ENCODE peak calls at places on chromosome 11, in six cellular contexts. P, E, R, S, X and G are unnamed samples. For H3K4me1, the result is how much of the 10 kb centered on the place peaks cover.

GRCh38 chr11:119975561-119976152 is 162.3 kb downstream of the TRIM29 start:
- DNase-seq in P (no peak), S (no peak), X (no peak), E (no peak), R (peak), G (peak)

GRCh38 chr11:46529086-46529905 is 64.5 kb downstream of the AMBRA1 start:
- DNase-seq in E (peak), S (peak), X (no peak), P (peak), R (peak), G (peak)

GRCh38 chr11:63023851-63024648 is 8.4 kb upstream of the SLC22A8 start:
- DNase-seq in S (peak), E (peak), R (peak), X (no peak), P (peak), G (peak)

GRCh38 chr11:131392528-131393255 is 22.3 kb downstream of the NTM start:
- DNase-seq in R (peak), E (no peak), X (no peak), S (no peak), P (no peak), G (no peak)

GRCh38 chr11:122197055-122197987 is 81.3 kb upstream of the BLID start:
- DNase-seq in X (no peak), S (peak), P (peak), R (no peak), E (no peak), G (no peak)

GRCh38 chr11:8286886-8287285 is 23.2 kb upstream of the LMO1 start:
- DNase-seq in X (no peak), E (no peak), P (no peak), R (no peak), S (no peak), G (no peak)

GRCh38 chr11:7749456-7749855 is 43.2 kb upstream of the OVCH2 start:
- DNase-seq in R (no peak), S (no peak), X (no peak), E (no peak), P (no peak), G (no peak)

GRCh38 chr11:27210509-27210908 is 152.5 kb downstream of the CCDC34 start:
- DNase-seq in X (no peak), S (no peak), P (no peak), R (no peak), E (no peak), G (no peak)

GRCh38 chr11:125586618-125587017 is 6.0 kb upstream of the STT3A start:
- DNase-seq in E (no peak), P (no peak), X (no peak), S (no peak), R (no peak), G (no peak)

GRCh38 chr11:120807414-120808150 is 216.3 kb upstream of the TBCEL start:
- DNase-seq in P (no peak), R (no peak), S (peak), X (no peak), E (no peak), G (peak)

GRCh38 chr11:102971766-102972165 is 16.2 kb upstream of the MMP13 start:
- DNase-seq in X (no peak), E (no peak), R (no peak), S (no peak), P (no peak), G (no peak)

GRCh38 chr11:107078375-107078774 is 60.1 kb upstream of the GUCY1A2 start:
- DNase-seq in R (no peak), P (no peak), S (no peak), E (no peak), X (no peak), G (no peak)

GRCh38 chr11:44617671-44618461 is 52.4 kb downstream of the CD82 start:
- DNase-seq in X (no peak), P (no peak), E (no peak), S (no peak), R (no peak), G (no peak)

GRCh38 chr11:36306888-36307287 is 10.8 kb downstream of the PRR5L start:
- DNase-seq in R (no peak), E (no peak), P (peak), S (peak), X (no peak), G (no peak)

GRCh38 chr11:102260241-102260640 is 57.0 kb upstream of the BIRC3 start:
- DNase-seq in E (no peak), R (no peak), S (no peak), P (no peak), X (no peak), G (peak)

GRCh38 chr11:79950172-79950571 is 509.3 kb upstream of the TENM4 start:
- DNase-seq in X (no peak), S (no peak), E (no peak), P (no peak), R (no peak), G (no peak)

GRCh38 chr11:54946429-54946828 is 239.8 kb downstream of the OR4A5 start:
- DNase-seq in E (no peak), R (no peak), X (no peak), P (no peak), S (no peak), G (no peak)

GRCh38 chr11:8018742-8019631 is 31.9 kb downstream of the EIF3F start:
- DNase-seq in E (no peak), R (no peak), P (no peak), X (no peak), S (peak), G (peak)

GRCh38 chr11:8558436-8558835 is 35.6 kb downstream of the STK33 start:
- DNase-seq in S (no peak), X (no peak), P (no peak), E (no peak), R (no peak), G (no peak)

GRCh38 chr11:11211888-11212287 is 141.2 kb downstream of the CSNK2A3 start:
- DNase-seq in E (no peak), P (no peak), R (no peak), S (no peak), X (no peak), G (no peak)

GRCh38 chr11:913043-913442 is 2.4 kb upstream of the CHID1 start:
- DNase-seq in P (no peak), E (no peak), S (no peak), X (no peak), R (no peak), G (no peak)

DNA sequence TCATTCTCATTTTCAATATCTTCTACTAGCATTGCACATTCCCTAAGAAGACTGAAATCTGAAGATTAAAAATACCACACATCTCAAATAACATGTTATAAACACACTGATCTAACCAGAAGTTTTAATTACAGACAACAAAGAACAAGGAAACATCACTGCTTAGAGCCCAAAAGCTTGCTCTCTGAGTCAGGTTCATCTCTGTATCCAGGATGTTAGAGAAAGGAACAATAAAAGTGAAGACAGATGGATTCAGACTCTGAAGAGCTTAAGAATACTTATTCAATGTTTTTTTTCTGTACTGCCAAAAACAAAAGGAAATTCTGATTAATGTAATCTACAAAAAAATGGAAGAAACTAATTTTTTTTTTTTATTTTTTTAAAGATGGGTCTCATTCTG is 16.5 kb downstream of the RDX start:
- DNase-seq in E (no peak), S (no peak), R (no peak), X (no peak), P (no peak), G (no peak)
- TF ChIP-seq ZNF274 in E (no peak), S (no peak), R (no peak), X (no peak), P (no peak), G (no peak)

GRCh38 chr11:6391548-6392134 is 1.4 kb downstream of the SMPD1 start:
- DNase-seq in S (no peak), E (no peak), X (no peak), P (no peak), R (no peak), G (no peak)
- H3K4me3 ChIP-seq in S (no peak), E (no peak), X (no peak), P (no peak), R (no peak), G (no peak)

DNA sequence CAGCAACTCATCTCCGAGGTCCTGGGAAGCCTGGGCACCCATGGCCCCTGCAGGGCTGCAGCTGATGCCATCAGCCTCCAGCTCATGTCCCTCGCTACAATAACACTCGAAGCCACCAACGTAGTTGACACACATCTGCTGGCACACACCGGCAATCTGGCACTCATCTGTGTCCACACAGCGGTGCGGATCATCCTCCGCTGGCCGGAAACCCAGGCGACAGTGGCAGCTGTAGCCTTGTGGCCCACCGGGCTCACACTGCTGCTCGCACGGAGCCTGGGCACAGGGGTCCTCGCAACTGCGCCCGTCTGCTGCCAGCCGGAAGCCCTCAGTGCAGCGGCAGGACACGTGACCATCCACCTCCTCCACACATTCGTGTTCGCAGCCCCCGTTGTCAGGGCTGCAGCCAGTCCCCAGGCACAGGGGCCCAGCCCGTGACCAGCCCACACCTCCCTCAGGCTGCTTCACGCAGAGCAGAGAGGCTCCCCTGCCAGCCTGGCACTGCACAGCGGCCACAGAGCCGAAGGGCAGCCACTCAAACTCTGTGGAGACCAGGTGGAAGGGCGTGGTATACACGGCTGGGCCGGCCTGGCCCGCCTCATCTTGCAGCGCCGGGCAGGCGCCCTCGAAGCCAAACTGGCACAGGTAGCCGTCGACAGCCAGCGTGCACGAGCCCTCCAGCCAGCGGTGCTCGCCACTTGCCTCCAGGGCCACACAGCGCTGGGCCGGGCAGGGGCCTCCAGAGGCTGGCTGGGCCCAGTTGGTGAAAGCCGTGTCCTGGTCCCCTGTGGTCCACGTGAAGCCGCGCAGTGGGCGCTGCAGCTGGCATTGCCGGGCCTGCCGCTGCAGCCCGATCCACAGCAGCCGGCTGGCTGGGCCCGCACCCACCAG is 678 bp downstream of the CD248 start:
- DNase-seq in E (no peak), P (no peak), S (no peak), X (no peak), R (no peak), G (no peak)
- H3K4me1 ChIP-seq in E (half or more), P (under half), S (under half), X (under half), R (under half), G (under half)

DNA sequence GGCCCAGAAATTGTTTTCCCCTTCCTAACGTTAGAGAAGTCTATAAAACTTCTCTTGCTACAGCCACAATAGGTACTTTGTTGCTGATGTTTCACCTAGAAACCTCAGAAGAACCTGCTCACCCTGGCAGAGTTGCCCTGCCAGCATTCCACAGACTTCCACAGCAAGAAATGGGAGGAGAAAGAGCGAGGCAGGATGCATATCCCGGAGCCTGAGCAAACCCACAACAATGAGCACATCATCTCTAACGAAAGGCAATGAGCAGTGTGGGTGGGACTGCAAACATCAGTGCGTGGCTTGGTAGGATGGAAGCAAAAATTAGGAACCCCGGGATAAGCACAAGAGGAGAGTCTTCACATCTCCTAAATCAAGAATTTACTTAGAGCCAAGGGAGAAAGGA is 892.3 kb downstream of the OPCML start:
- DNase-seq in R (no peak), X (no peak), P (no peak), E (no peak), S (no peak), G (no peak)
- TF ChIP-seq ZNF274 in R (no peak), X (no peak), P (no peak), E (no peak), S (no peak), G (no peak)

DNA sequence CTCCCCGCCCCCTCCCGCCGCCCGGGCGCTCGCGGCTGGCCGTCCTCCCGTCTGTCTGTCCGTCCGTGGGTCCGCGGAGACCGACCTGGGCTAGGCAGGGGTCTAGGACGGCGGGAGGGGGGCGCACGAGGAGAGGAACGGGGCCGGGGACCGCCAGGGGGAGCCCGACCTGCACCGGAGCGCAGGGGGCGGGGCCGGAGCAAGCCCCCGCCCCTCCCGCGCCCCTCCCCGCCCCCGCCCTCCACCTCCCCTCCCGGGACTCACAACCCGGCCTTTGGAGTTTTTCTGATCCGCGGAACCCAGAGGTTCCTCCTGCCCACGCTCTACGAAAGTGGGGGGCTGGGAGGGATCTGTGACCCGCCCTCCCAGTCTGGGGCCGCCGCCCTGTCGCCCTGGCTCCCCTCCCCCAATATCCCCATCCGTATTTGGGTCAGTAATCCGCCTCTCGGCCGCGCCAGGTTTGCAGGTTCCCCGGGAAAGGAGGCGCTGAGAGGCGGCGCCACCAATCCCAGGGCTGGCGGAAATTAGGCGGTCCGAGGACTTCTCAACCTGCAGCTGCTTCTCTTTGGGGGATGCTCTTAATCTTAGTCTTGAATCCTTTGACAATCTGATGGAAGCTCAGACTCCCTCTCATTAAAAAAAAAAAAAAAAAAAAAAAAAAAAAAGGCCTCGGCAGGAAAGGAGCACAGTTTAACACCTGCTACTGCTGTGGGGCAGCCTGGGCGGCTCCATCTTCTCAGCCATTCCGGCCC is 922 bp upstream of the KCNJ11 start:
- DNase-seq in P (peak), X (no peak), E (peak), R (peak), S (peak), G (peak)
- H3K4me3 ChIP-seq in P (peak), X (peak), E (peak), R (peak), S (peak), G (peak)

GRCh38 chr11:57785072-57785471 is 23.5 kb downstream of the CTNND1 start:
- DNase-seq in S (no peak), X (no peak), E (no peak), R (no peak), P (no peak), G (no peak)
- H3K4me1 ChIP-seq in S (half or more), X (under half), E (under half), R (under half), P (half or more), G (under half)

DNA sequence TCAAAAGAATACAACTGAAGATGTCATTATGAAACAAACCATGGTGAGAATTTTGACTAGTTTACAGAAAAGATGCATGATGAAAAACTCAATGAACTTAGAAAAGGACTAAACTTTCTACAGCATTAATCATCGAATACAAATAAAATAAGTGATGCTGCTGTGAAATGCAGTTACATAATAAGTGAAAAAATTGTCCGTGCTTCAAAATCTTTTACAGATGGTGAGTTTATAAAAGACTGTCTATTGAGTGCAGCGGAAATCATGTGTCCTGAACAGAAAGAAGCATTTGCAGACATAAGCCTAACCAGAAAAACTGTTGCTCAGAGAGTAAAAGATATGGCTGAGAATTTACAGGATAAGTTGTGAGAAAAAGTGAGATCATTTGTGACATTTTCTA is 33.8 kb downstream of the NEAT1 start:
- DNase-seq in P (no peak), X (no peak), R (no peak), E (no peak), S (no peak), G (no peak)
- TF ChIP-seq ZNF274 in P (no peak), X (no peak), R (no peak), E (no peak), S (no peak), G (no peak)

GRCh38 chr11:57647960-57648776 is 1.5 kb downstream of the YPEL4 start:
- DNase-seq in P (no peak), S (no peak), X (no peak), E (peak), R (no peak), G (no peak)

GRCh38 chr11:57647368-57647767 is 2.3 kb downstream of the YPEL4 start:
- DNase-seq in E (no peak), P (no peak), R (no peak), X (no peak), S (no peak), G (no peak)

GRCh38 chr11:57649826-57650738 is at the start of gene YPEL4:
- DNase-seq in E (peak), X (no peak), P (no peak), R (no peak), S (no peak), G (peak)

GRCh38 chr11:57650739-57651090 is 1.0 kb upstream of the YPEL4 start:
- DNase-seq in S (no peak), E (no peak), X (no peak), R (no peak), P (no peak), G (no peak)

DNA sequence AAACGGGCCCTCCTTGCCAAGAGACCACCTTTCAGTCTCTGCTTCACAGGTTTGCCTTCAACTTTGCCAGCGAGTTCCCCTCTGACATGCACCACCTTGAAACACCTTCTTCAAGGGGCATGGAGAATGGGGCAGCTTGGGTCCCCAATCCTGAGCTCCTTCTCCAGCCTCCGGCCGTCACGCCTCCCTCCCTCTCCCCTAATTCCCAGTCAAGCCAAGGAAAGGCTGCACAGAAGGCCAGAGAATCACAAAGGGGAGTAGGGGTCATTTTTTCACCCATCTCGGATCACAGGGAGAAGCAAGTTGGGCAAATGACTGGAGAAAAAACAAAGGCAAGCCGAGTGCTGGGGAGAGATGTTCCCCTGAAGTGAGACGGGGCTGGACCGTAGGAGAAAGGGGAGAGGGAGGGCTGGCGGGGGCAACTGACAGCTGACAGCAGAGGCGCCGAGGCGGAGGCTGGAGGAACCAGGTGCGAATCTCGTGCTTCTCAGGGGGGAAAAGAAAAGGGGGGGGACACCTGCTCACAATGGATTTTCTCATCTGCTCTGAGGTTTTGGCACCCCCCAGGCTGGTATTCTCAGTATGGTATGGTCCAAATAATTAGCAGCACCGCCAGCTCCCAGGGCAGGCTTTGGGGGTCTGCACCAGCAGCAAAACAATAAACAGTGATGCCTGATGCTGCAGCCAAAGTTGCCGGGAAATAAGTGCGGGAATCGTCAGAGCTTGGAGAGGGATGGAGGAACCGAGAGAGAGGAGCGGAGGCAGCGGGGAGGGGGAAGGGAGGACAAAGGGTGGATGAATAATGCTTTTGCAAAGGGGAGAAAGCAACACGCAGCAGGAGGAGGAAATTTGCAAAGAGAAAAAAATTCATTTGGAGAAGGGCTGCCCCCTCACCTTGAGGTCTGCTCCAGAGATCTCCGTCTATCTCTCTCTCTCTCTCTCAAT is 649 bp downstream of the YPEL4 start:
- DNase-seq in P (no peak), E (no peak), R (no peak), S (no peak), X (no peak), G (peak)
- H3K4me3 ChIP-seq in P (peak), E (peak), R (peak), S (no peak), X (peak), G (no peak)

GRCh38 chr11:67031791-67032561 is 9.0 kb downstream of the SYT12 start:
- DNase-seq in S (no peak), X (no peak), E (no peak), P (no peak), R (no peak), G (no peak)

GRCh38 chr11:67033661-67034166 is 10.8 kb downstream of the SYT12 start:
- DNase-seq in R (no peak), E (no peak), X (no peak), P (no peak), S (no peak), G (no peak)

GRCh38 chr11:67029146-67029545 is 6.2 kb downstream of the SYT12 start:
- DNase-seq in X (no peak), P (no peak), R (no peak), S (no peak), E (no peak), G (no peak)

GRCh38 chr11:67032830-67033555 is 10.1 kb downstream of the SYT12 start:
- DNase-seq in E (no peak), R (no peak), S (no peak), P (no peak), X (no peak), G (no peak)

GRCh38 chr11:67030976-67031375 is 8.0 kb downstream of the SYT12 start:
- DNase-seq in R (no peak), S (no peak), X (no peak), E (no peak), P (no peak), G (no peak)
- H3K4me1 ChIP-seq in R (under half), S (under half), X (half or more), E (under half), P (under half), G (under half)